ENCODE peak calls at places on chromosomes 12 and 14, in nine cellular contexts. H, O, J, M, B, U, Z, Q and L are unnamed samples.

GRCh38 chr14:49893309-49894213 is 679 bp downstream of the ARF6 start:
- DNase-seq in Z (no peak), H (no peak), Q (peak; percentile 49), B (no peak), M (peak; percentile 49), J (peak; percentile 9), U (peak; percentile 38), O (peak; percentile 52), L (peak; percentile 58)

GRCh38 chr14:50542941-50543418 is 10.6 kb upstream of the MAP4K5 start:
- DNase-seq in U (peak; percentile 54), H (peak; percentile 80), Z (peak; percentile 80), O (no peak), B (no peak), Q (peak; percentile 55), M (no peak), J (peak; percentile 83), L (peak; percentile 76)

GRCh38 chr12:52175411-52176350 is 16.1 kb downstream of the KRT80 start:
- DNase-seq in B (no peak), H (no peak), Z (peak; percentile 26), M (no peak), Q (no peak), J (no peak), O (no peak), U (no peak), L (peak; percentile 85)

GRCh38 chr14:20631821-20632389 is 9.6 kb downstream of the OR6S1 start:
- DNase-seq in B (no peak), O (peak; percentile 71), Q (peak; percentile 77), M (peak; percentile 18), Z (peak; percentile 55), J (no peak), U (peak; percentile 77), H (peak; percentile 67), L (no peak)

GRCh38 chr12:116698131-116698495 is 39.8 kb downstream of the SPRING1 start:
- DNase-seq in Z (no peak), O (no peak), J (no peak), M (no peak), H (no peak), B (no peak), U (no peak), Q (no peak), L (peak; percentile 60)

GRCh38 chr12:40907115-40907521 is 214.9 kb downstream of the CNTN1 start:
- DNase-seq in J (no peak), B (no peak), M (no peak), H (no peak), O (no peak), U (no peak), Q (no peak), Z (no peak), L (no peak)

GRCh38 chr12:94057262-94058151 is 90.9 kb upstream of the PLXNC1 start:
- DNase-seq in U (peak; percentile 53), J (no peak), Z (peak; percentile 56), H (no peak), Q (peak; percentile 81), M (no peak), O (no peak), B (no peak), L (no peak)

GRCh38 chr12:80170915-80171314 is 71.6 kb downstream of the OTOGL start:
- DNase-seq in H (no peak), Z (no peak), M (no peak), Q (peak; percentile 24), J (no peak), U (no peak), B (no peak), O (no peak), L (no peak)

GRCh38 chr14:36619853-36620252 is 37.4 kb upstream of the NKX2-8 start:
- DNase-seq in J (no peak), M (no peak), U (no peak), H (no peak), Z (no peak), O (no peak), Q (peak; percentile 71), B (no peak), L (no peak)

GRCh38 chr14:69475194-69475818 is 9.2 kb upstream of the PLEKHD1 start:
- DNase-seq in Q (peak; percentile 22), O (no peak), Z (peak; percentile 10), B (no peak), U (peak; percentile 18), J (peak; percentile 27), M (no peak), H (peak; percentile 35), L (peak; percentile 76)

GRCh38 chr12:82627799-82628198 is 58.9 kb upstream of the TMTC2 start:
- DNase-seq in J (peak; percentile 41), H (peak; percentile 12), Q (no peak), B (peak; percentile 13), U (peak; percentile 5), O (no peak), Z (peak; percentile 38), M (no peak), L (peak; percentile 43)

GRCh38 chr12:71158361-71158882 is 623 bp upstream of the TSPAN8 start:
- DNase-seq in M (no peak), B (no peak), H (no peak), J (no peak), U (no peak), Q (no peak), O (no peak), Z (no peak), L (peak; percentile 40)

GRCh38 chr14:67319142-67319541 is 40.5 kb downstream of the ATP6V1D start:
- DNase-seq in Z (no peak), J (no peak), H (no peak), B (no peak), M (no peak), U (peak; percentile 15), Q (peak; percentile 13), O (no peak), L (no peak)

GRCh38 chr14:78240567-78240966 is 70.4 kb downstream of the NRXN3 start:
- DNase-seq in J (no peak), M (no peak), O (no peak), U (no peak), H (no peak), B (no peak), Z (no peak), Q (no peak), L (peak; percentile 43)

GRCh38 chr12:56101045-56101444 is 3.3 kb upstream of the PA2G4 start:
- DNase-seq in B (no peak), M (no peak), J (no peak), Z (no peak), O (no peak), U (no peak), H (no peak), Q (no peak), L (no peak)

GRCh38 chr12:19849208-19849607 is 409.9 kb downstream of the AEBP2 start:
- DNase-seq in O (no peak), J (no peak), M (no peak), H (no peak), Z (no peak), U (no peak), Q (no peak), B (no peak), L (no peak)

GRCh38 chr12:103561174-103561573 is 25.9 kb upstream of the STAB2 start:
- DNase-seq in U (peak; percentile 54), M (no peak), B (no peak), H (no peak), Z (no peak), J (no peak), O (no peak), Q (peak; percentile 80), L (no peak)

GRCh38 chr12:39365364-39366001 is 77.4 kb downstream of the KIF21A start:
- DNase-seq in O (no peak), H (no peak), U (no peak), Z (no peak), B (no peak), Q (no peak), J (no peak), M (no peak), L (no peak)

GRCh38 chr12:5648692-5649338 is 216.9 kb downstream of the NTF3 start:
- DNase-seq in Q (peak; percentile 50), B (peak; percentile 90), M (no peak), J (no peak), Z (no peak), U (peak; percentile 51), O (no peak), H (peak; percentile 53), L (peak; percentile 14)

GRCh38 chr12:89289720-89290119 is 62.6 kb downstream of the DUSP6 start:
- DNase-seq in Z (no peak), H (no peak), O (no peak), M (no peak), J (no peak), U (no peak), B (no peak), Q (no peak), L (no peak)

GRCh38 chr14:32121536-32121935 is 44.4 kb downstream of the ARHGAP5 start:
- DNase-seq in J (no peak), O (no peak), Q (no peak), U (no peak), B (no peak), M (no peak), H (no peak), Z (no peak), L (no peak)

GRCh38 chr12:117125275-117125613 is 26.0 kb upstream of the TESC start:
- DNase-seq in H (peak; percentile 64), O (no peak), J (no peak), Z (no peak), M (peak; percentile 14), B (no peak), Q (peak; percentile 47), U (peak; percentile 31), L (no peak)

GRCh38 chr14:72000907-72001306 is 68.7 kb downstream of the RGS6 start:
- DNase-seq in Z (no peak), Q (no peak), B (no peak), J (no peak), M (peak; percentile 10), H (peak; percentile 24), O (peak; percentile 60), U (no peak), L (no peak)

GRCh38 chr12:124695861-124696260 is 128.4 kb upstream of the NCOR2 start:
- DNase-seq in Z (no peak), B (no peak), M (no peak), O (peak; percentile 66), U (no peak), H (peak; percentile 89), Q (peak; percentile 43), J (no peak), L (no peak)

GRCh38 chr12:2925322-2925995 is 33.7 kb upstream of the TEAD4 start:
- DNase-seq in H (no peak), B (no peak), Q (peak; percentile 29), M (no peak), O (no peak), Z (no peak), J (no peak), U (peak; percentile 25), L (no peak)

GRCh38 chr14:95993768-95994592 is 45.2 kb upstream of the C14orf132 start:
- DNase-seq in Q (peak; percentile 43), J (peak; percentile 38), Z (peak; percentile 78), B (peak; percentile 68), M (peak; percentile 22), U (peak; percentile 51), O (no peak), H (peak; percentile 75), L (peak; percentile 89)

GRCh38 chr12:2057041-2057792 is 4.4 kb downstream of the CACNA1C start:
- DNase-seq in Q (peak; percentile 36), M (peak; percentile 57), J (peak; percentile 63), O (peak; percentile 58), B (peak; percentile 98), U (peak; percentile 54), Z (peak; percentile 25), H (peak; percentile 47), L (peak; percentile 21)

GRCh38 chr12:8696402-8697100 is 1.2 kb upstream of the RIMKLB start:
- DNase-seq in J (no peak), O (no peak), M (no peak), U (no peak), Z (no peak), H (no peak), B (no peak), Q (no peak), L (no peak)